ENCODE peak calls at places on chromosome 2, in six cellular contexts. O, E, F, H, G and S are unnamed samples.

GRCh38 chr2:241534293-241534692 is 24.3 kb upstream of the BOK start:
- DNase-seq in O (no peak), E (no peak), F (no peak), H (no peak), G (no peak), S (no peak)

GRCh38 chr2:20106746-20107145 is 55.3 kb upstream of the LAPTM4A start:
- DNase-seq in O (no peak), E (peak; percentile 71), F (no peak), H (peak; percentile 83), G (peak; percentile 41), S (peak; percentile 38)

GRCh38 chr2:35298493-35298892 is 1057.1 kb upstream of the CRIM1 start:
- DNase-seq in O (no peak), E (peak; percentile 2), F (no peak), H (no peak), G (no peak), S (peak; percentile 24)

GRCh38 chr2:8285081-8285480 is 396.8 kb upstream of the ID2 start:
- DNase-seq in O (no peak), E (no peak), F (no peak), H (no peak), G (no peak), S (no peak)

GRCh38 chr2:205964111-205964761 is 121.7 kb downstream of the INO80D start:
- DNase-seq in O (no peak), E (no peak), F (no peak), H (no peak), G (no peak), S (no peak)

GRCh38 chr2:98393354-98393753 is 47.1 kb downstream of the CNGA3 start:
- DNase-seq in O (no peak), E (no peak), F (no peak), H (no peak), G (no peak), S (no peak)

GRCh38 chr2:14567561-14567960 is 65.0 kb upstream of the LRATD1 start:
- DNase-seq in O (no peak), E (peak; percentile 55), F (no peak), H (no peak), G (no peak), S (no peak)

GRCh38 chr2:79721966-79722365 is 209.1 kb downstream of the CTNNA2 start:
- DNase-seq in O (no peak), E (no peak), F (no peak), H (no peak), G (no peak), S (no peak)

GRCh38 chr2:189350515-189351209 is 90.6 kb upstream of the WDR75 start:
- DNase-seq in O (no peak), E (peak; percentile 69), F (peak; percentile 60), H (no peak), G (no peak), S (no peak)

GRCh38 chr2:235661136-235661535 is 167.3 kb downstream of the AGAP1 start:
- DNase-seq in O (no peak), E (no peak), F (no peak), H (no peak), G (no peak), S (no peak)

GRCh38 chr2:168160897-168161296 is 86.5 kb downstream of the STK39 start:
- DNase-seq in O (no peak), E (peak; percentile 48), F (no peak), H (no peak), G (peak; percentile 39), S (no peak)

GRCh38 chr2:105741617-105742016 is 3.1 kb upstream of the NCK2 start:
- DNase-seq in O (no peak), E (no peak), F (no peak), H (no peak), G (no peak), S (no peak)

GRCh38 chr2:15678346-15678745 is 86.7 kb downstream of the DDX1 start:
- DNase-seq in O (no peak), E (no peak), F (no peak), H (no peak), G (no peak), S (no peak)

GRCh38 chr2:28528206-28528605 is 32.3 kb downstream of the PLB1 start:
- DNase-seq in O (no peak), E (no peak), F (no peak), H (peak; percentile 76), G (peak; percentile 75), S (peak; percentile 81)

GRCh38 chr2:94970353-94970752 is 55.2 kb upstream of the MAL start:
- DNase-seq in O (no peak), E (no peak), F (no peak), H (no peak), G (no peak), S (no peak)

GRCh38 chr2:10909050-10909995 is 2.4 kb upstream of the KCNF1 start:
- DNase-seq in O (no peak), E (peak; percentile 28), F (no peak), H (no peak), G (peak; percentile 87), S (peak; percentile 73)

GRCh38 chr2:17646096-17646554 is 105.6 kb downstream of the VSNL1 start:
- DNase-seq in O (peak; percentile 42), E (peak; percentile 85), F (peak; percentile 72), H (no peak), G (peak; percentile 40), S (peak; percentile 67)

GRCh38 chr2:207635468-207636200 is 10.4 kb upstream of the METTL21A start:
- DNase-seq in O (no peak), E (peak; percentile 52), F (no peak), H (no peak), G (no peak), S (no peak)

GRCh38 chr2:217858519-217859466 is 144.0 kb downstream of the TNS1 start:
- DNase-seq in O (peak; percentile 55), E (no peak), F (peak; percentile 76), H (peak; percentile 88), G (peak; percentile 89), S (peak; percentile 97)

GRCh38 chr2:174863183-174863582 is 98.9 kb upstream of the CHRNA1 start:
- DNase-seq in O (no peak), E (no peak), F (no peak), H (no peak), G (no peak), S (no peak)

GRCh38 chr2:151728736-151729415 is 5.4 kb downstream of the NEB start:
- DNase-seq in O (no peak), E (no peak), F (no peak), H (no peak), G (no peak), S (no peak)

GRCh38 chr2:215529271-215529670 is 93.4 kb upstream of the FN1 start:
- DNase-seq in O (no peak), E (peak; percentile 97), F (no peak), H (no peak), G (no peak), S (peak; percentile 87)

GRCh38 chr2:45244928-45245327 is 235.7 kb upstream of the SIX2 start:
- DNase-seq in O (no peak), E (no peak), F (no peak), H (no peak), G (no peak), S (no peak)

GRCh38 chr2:13858626-13859025 is 773.9 kb upstream of the LRATD1 start:
- DNase-seq in O (no peak), E (peak; percentile 48), F (no peak), H (no peak), G (no peak), S (no peak)

GRCh38 chr2:196801578-196801977 is 2.1 kb upstream of the GTF3C3 start:
- DNase-seq in O (no peak), E (peak; percentile 74), F (no peak), H (no peak), G (no peak), S (no peak)

GRCh38 chr2:127702395-127703009 is 1.2 kb downstream of the SFT2D3 start:
- DNase-seq in O (no peak), E (no peak), F (no peak), H (no peak), G (no peak), S (no peak)

GRCh38 chr2:127704641-127705243 is 3.4 kb downstream of the SFT2D3 start:
- DNase-seq in O (no peak), E (no peak), F (no peak), H (no peak), G (no peak), S (peak; percentile 35)

GRCh38 chr2:127701193-127701650 is at the start of gene SFT2D3:
- DNase-seq in O (peak; percentile 93), E (peak; percentile 91), F (peak; percentile 66), H (peak; percentile 95), G (peak; percentile 94), S (peak; percentile 95)

GRCh38 chr2:127701651-127702394 is 526 bp downstream of the SFT2D3 start:
- DNase-seq in O (peak; percentile 77), E (peak; percentile 78), F (no peak), H (peak; percentile 90), G (peak; percentile 83), S (peak; percentile 85)

DNA sequence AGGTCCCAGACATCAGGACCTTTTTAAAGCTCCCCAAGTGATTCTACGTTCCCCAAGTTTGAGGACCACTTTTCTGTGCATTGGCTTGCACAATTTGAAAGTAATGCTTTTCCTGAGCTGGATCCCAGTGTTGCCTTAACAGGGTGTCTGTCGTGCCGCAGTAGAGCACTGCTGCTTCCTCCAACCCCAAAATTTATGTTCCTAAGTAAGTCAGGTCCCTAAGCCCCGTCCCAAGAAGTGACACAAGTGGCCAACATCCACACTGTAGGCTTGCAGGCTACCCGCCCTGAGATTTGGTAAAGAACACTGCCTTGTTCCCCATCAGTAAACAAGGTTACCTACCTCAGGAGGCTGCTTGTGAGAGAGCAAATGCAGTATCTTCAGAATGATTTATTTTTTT is 2.0 kb downstream of the SFT2D3 start:
- DNase-seq in O (no peak), E (no peak), F (no peak), H (no peak), G (no peak), S (no peak)
- H3K4me3 ChIP-seq in O (no peak overlapping the region), E (peak overlapping the region; percentile 73), F (no peak overlapping the region), H (no peak overlapping the region), G (no peak overlapping the region), S (no peak overlapping the region)

DNA sequence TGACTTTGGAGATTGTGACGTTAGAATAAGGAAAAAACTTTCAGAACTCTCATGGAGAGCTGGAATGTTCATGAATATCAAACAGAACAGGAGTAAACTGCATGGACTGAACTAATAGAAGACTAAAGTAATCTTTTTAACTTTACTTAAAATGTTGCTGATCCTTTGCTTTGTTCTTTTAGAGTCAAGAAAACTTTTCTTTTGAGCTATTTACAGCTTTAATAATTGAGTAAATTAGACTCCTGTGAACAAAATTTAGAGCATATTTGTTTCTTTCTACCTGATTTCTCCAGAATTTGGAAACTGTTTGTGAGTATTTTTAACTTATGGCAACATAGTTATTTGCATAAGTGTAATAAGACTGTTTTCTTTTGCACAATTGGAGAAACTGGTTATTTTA is 146.3 kb downstream of the CDCA7 start:
- DNase-seq in O (no peak), E (no peak), F (no peak), H (no peak), G (no peak), S (no peak)
- H3K9me3 ChIP-seq in O (no peaks in the 10 kb centered on the region), E (no peaks in the 10 kb centered on the region), F (no peaks in the 10 kb centered on the region), H (peaks cover 3% of the 10 kb centered on the region), G (peaks cover 3% of the 10 kb centered on the region), S (peaks cover 3% of the 10 kb centered on the region)

DNA sequence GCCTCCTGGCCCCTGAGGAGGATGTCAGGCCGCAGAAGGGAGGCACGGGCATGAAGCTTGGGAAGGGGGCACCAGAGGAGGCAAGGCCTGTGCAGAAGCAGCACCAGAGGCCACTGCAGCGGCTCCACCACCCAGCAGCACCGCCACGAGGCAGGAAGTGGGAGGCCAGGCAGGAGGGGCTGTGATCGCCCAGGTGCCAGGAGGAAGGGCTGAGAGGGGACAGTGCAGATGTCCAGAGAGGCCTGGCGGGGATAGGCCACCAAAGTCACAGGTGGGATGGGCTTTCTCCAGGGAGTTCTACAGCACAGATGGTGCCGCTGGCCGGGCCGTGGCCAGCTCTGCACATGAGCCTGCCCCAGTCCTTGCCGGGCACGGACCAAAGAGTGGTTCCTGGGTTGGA is 6.0 kb upstream of the ALPI start:
- DNase-seq in O (no peak), E (no peak), F (no peak), H (no peak), G (peak; percentile 78), S (no peak)
- TF ChIP-seq CTCF in O (no peak), E (no peak), F (no peak), H (no peak), G (peak; percentile 44), S (no peak)

GRCh38 chr2:42492691-42493467 is 903 bp downstream of the KCNG3 start:
- DNase-seq in O (no peak), E (no peak), F (no peak), H (no peak), G (peak; percentile 17), S (peak; percentile 36)
- H3K4me3 ChIP-seq in O (peak overlapping the region; percentile 55), E (peak overlapping the region; percentile 75), F (no peak overlapping the region), H (no peak overlapping the region), G (peak overlapping the region; percentile 76), S (peak overlapping the region; percentile 45)